ENCODE peak calls at places on chromosome 9, in nine cellular contexts. Q, E, H, W, O, D, X, J and K are unnamed samples.

GRCh38 chr9:137205126-137206069 is at the start of the genes NDOR1 and TMEM203:
- DNase-seq in Q (peak; percentile 92), E (peak; percentile 80), H (peak; percentile 100), W (peak; percentile 95), O (peak; percentile 89), D (peak; percentile 94), X (no peak), J (peak; percentile 89), K (peak; percentile 98)

GRCh38 chr9:78013924-78014323 is 17.7 kb downstream of the GNAQ start:
- DNase-seq in Q (no peak), E (no peak), H (no peak), W (no peak), O (no peak), D (no peak), X (no peak), J (no peak), K (no peak)

GRCh38 chr9:2673161-2673560 is 44.1 kb upstream of the KCNV2 start:
- DNase-seq in Q (no peak), E (no peak), H (no peak), W (no peak), O (no peak), D (no peak), X (no peak), J (no peak), K (no peak)

GRCh38 chr9:20384642-20385041 is 237.7 kb downstream of the MLLT3 start:
- DNase-seq in Q (no peak), E (no peak), H (no peak), W (no peak), O (no peak), D (no peak), X (no peak), J (no peak), K (no peak)

GRCh38 chr9:125427556-125427955 is 165.9 kb downstream of the GAPVD1 start:
- DNase-seq in Q (no peak), E (no peak), H (no peak), W (no peak), O (no peak), D (no peak), X (no peak), J (no peak), K (no peak)

GRCh38 chr9:131733601-131734061 is 6.2 kb downstream of the RAPGEF1 start:
- DNase-seq in Q (peak; percentile 67), E (peak; percentile 97), H (no peak), W (no peak), O (peak; percentile 79), D (peak; percentile 58), X (peak; percentile 87), J (peak; percentile 70), K (no peak)

GRCh38 chr9:19552693-19553092 is 143.9 kb downstream of the ACER2 start:
- DNase-seq in Q (peak; percentile 12), E (no peak), H (no peak), W (no peak), O (no peak), D (no peak), X (no peak), J (no peak), K (no peak)

GRCh38 chr9:134439368-134439784 is 113.1 kb downstream of the RXRA start:
- DNase-seq in Q (no peak), E (no peak), H (no peak), W (no peak), O (no peak), D (no peak), X (no peak), J (no peak), K (no peak)

GRCh38 chr9:90734631-90735030 is 67.0 kb upstream of the SYK start:
- DNase-seq in Q (no peak), E (no peak), H (no peak), W (no peak), O (no peak), D (no peak), X (no peak), J (no peak), K (no peak)

GRCh38 chr9:91241909-91242308 is 119.8 kb downstream of the AUH start:
- DNase-seq in Q (peak; percentile 25), E (no peak), H (no peak), W (no peak), O (no peak), D (no peak), X (no peak), J (no peak), K (no peak)

GRCh38 chr9:3875371-3876132 is 349.8 kb upstream of the RFX3 start:
- DNase-seq in Q (no peak), E (peak; percentile 92), H (no peak), W (no peak), O (no peak), D (no peak), X (peak; percentile 96), J (no peak), K (no peak)

GRCh38 chr9:102479191-102479590 is 515.9 kb upstream of the CYLC2 start:
- DNase-seq in Q (no peak), E (no peak), H (no peak), W (no peak), O (no peak), D (no peak), X (no peak), J (no peak), K (no peak)

GRCh38 chr9:125568616-125569015 is 138.4 kb downstream of the MAPKAP1 start:
- DNase-seq in Q (no peak), E (no peak), H (no peak), W (no peak), O (no peak), D (no peak), X (no peak), J (no peak), K (no peak)

GRCh38 chr9:107170801-107171200 is 112.3 kb upstream of the RAD23B start:
- DNase-seq in Q (no peak), E (no peak), H (no peak), W (no peak), O (no peak), D (no peak), X (no peak), J (no peak), K (no peak)

GRCh38 chr9:109192732-109193361 is 25.8 kb upstream of the FRRS1L start:
- DNase-seq in Q (peak; percentile 83), E (no peak), H (no peak), W (peak; percentile 69), O (no peak), D (peak; percentile 48), X (no peak), J (no peak), K (peak; percentile 36)

GRCh38 chr9:130206579-130206978 is 34.4 kb downstream of the NCS1 start:
- DNase-seq in Q (no peak), E (no peak), H (no peak), W (no peak), O (no peak), D (no peak), X (no peak), J (no peak), K (no peak)

GRCh38 chr9:21470126-21470525 is 12.0 kb downstream of the IFNE start:
- DNase-seq in Q (no peak), E (no peak), H (no peak), W (no peak), O (no peak), D (no peak), X (no peak), J (no peak), K (no peak)

GRCh38 chr9:21479152-21479702 is 2.9 kb downstream of the IFNE start:
- DNase-seq in Q (no peak), E (no peak), H (no peak), W (no peak), O (no peak), D (no peak), X (no peak), J (no peak), K (no peak)

GRCh38 chr9:21477466-21477865 is 4.6 kb downstream of the IFNE start:
- DNase-seq in Q (no peak), E (no peak), H (no peak), W (no peak), O (no peak), D (no peak), X (no peak), J (no peak), K (no peak)

DNA sequence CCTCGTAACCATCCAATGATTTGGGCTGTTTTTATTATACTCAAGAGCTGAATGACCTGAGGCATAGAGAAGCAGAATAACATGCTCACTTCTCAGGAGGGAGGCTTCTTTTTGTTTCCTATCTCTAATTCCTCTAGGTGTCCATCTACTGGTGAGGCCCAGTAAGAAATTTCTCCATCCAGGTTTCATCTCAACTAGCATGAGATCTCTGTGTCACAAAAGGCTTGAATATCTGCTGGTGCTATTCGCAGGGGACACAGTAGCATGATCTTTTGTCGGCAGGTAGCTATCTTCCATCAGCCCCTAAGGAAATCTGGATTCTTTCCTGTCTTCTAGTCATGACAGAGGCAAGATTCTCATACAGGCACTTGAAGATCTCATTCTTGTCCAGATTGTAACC is 8.9 kb downstream of the IFNE start:
- DNase-seq in Q (no peak), E (no peak), H (no peak), W (no peak), O (no peak), D (no peak), X (no peak), J (no peak), K (no peak)
- TF ChIP-seq CTCF in Q (no peak), E (no peak), H (no peak), W (no peak), O (no peak), D (no peak), X (no peak), J (no peak), K (no peak)

GRCh38 chr9:116589392-116590354 is 97.4 kb upstream of the TRIM32 start:
- DNase-seq in Q (peak; percentile 22), E (peak; percentile 21), H (no peak), W (peak; percentile 64), O (peak; percentile 49), D (no peak), X (no peak), J (no peak), K (peak; percentile 56)
- TF ChIP-seq CTCF in Q (peak; percentile 11), E (peak; percentile 62), H (peak; percentile 44), W (peak; percentile 71), O (peak; percentile 61), D (peak; percentile 52), X (peak; percentile 23), J (peak; percentile 61), K (no peak)

DNA sequence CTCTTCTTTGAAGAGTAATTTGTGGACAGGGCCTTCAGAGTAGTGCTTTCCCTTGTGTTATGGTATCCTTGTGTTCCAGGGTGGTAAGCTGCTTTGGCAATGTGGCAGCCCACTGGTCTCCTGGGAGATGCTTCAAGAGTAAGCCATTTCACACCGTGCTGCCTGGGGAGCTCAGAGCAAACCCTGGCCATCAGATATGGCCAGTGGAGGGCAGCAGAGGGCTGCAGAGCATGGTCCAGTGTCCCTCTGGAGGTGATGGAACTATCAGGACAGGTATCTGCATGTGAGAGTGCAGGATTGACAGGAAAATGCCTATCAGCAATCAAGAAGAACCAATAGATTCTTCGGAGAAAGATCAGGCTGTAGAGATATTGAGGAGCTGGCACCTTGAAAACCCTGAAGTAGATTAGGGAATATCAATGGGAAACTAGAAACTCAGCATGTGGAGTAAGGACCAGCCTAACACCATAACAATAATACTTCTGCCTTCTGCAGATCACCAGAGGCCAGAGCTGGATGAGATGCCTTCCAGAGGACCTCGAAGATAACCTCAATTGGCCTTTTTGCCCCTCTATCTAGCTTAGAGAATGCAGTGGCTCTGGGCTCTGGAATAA is 90.8 kb downstream of the PLPPR1 start:
- DNase-seq in Q (peak; percentile 79), E (peak; percentile 64), H (no peak), W (peak; percentile 85), O (no peak), D (peak; percentile 49), X (no peak), J (no peak), K (peak; percentile 35)
- TF ChIP-seq CTCF in Q (peak; percentile 70), E (peak; percentile 85), H (peak; percentile 96), W (peak; percentile 85), O (peak; percentile 91), D (peak; percentile 62), X (peak; percentile 40), J (peak; percentile 21), K (peak; percentile 79)

GRCh38 chr9:124011460-124012301 is at the start of gene LHX2:
- DNase-seq in Q (peak; percentile 28), E (peak; percentile 46), H (peak; percentile 87), W (peak; percentile 91), O (peak; percentile 91), D (peak; percentile 27), X (peak; percentile 71), J (no peak), K (peak; percentile 82)
- TF ChIP-seq CTCF in Q (no peak), E (no peak), H (no peak), W (no peak), O (no peak), D (no peak), X (peak; percentile 36), J (no peak), K (no peak)